ENCODE peak calls at places on chromosomes 12 and 14, in eight cellular contexts. One of them, this sample, is unnamed.

GRCh38 chr14:101827286-101827685 is 65.8 kb downstream of the PPP2R5C start:
- DNase-seq in IMR-90: no peak
- DNase-seq in cardiac fibroblast: no peak
- DNase-seq in HCT116: no peak
- DNase-seq in fibroblast of pulmonary artery: no peak
- DNase-seq in tibial artery: no peak
- DNase-seq in hepatocyte: no peak
- DNase-seq in suprapubic skin: no peak
- DNase-seq in this sample: no peak

GRCh38 chr14:35405304-35405996 is 901 bp upstream of the NFKBIA start:
- DNase-seq in tibial artery: peak
- DNase-seq in hepatocyte: peak
- DNase-seq in HCT116: no peak
- DNase-seq in suprapubic skin: no peak
- DNase-seq in fibroblast of pulmonary artery: no peak
- DNase-seq in IMR-90: no peak
- DNase-seq in cardiac fibroblast: no peak
- DNase-seq in this sample: no peak

GRCh38 chr12:50061172-50061571 is 3.8 kb downstream of the ASIC1 start:
- DNase-seq in fibroblast of pulmonary artery: peak
- DNase-seq in tibial artery: no peak
- DNase-seq in cardiac fibroblast: peak
- DNase-seq in IMR-90: no peak
- DNase-seq in hepatocyte: no peak
- DNase-seq in HCT116: no peak
- DNase-seq in suprapubic skin: no peak
- DNase-seq in this sample: no peak

GRCh38 chr12:19893514-19893913 is 454.2 kb downstream of the AEBP2 start:
- DNase-seq in cardiac fibroblast: peak
- DNase-seq in hepatocyte: peak
- DNase-seq in suprapubic skin: no peak
- DNase-seq in HCT116: peak
- DNase-seq in fibroblast of pulmonary artery: peak
- DNase-seq in IMR-90: peak
- DNase-seq in tibial artery: no peak
- DNase-seq in this sample: no peak

GRCh38 chr14:36426836-36427235 is 93.2 kb downstream of the NKX2-1 start:
- DNase-seq in HCT116: no peak
- DNase-seq in IMR-90: no peak
- DNase-seq in cardiac fibroblast: no peak
- DNase-seq in hepatocyte: no peak
- DNase-seq in fibroblast of pulmonary artery: no peak
- DNase-seq in suprapubic skin: no peak
- DNase-seq in tibial artery: no peak
- DNase-seq in this sample: no peak

GRCh38 chr14:76516884-76517283 is 140.9 kb downstream of the ESRRB start:
- DNase-seq in tibial artery: no peak
- DNase-seq in cardiac fibroblast: no peak
- DNase-seq in HCT116: no peak
- DNase-seq in fibroblast of pulmonary artery: no peak
- DNase-seq in IMR-90: no peak
- DNase-seq in hepatocyte: no peak
- DNase-seq in suprapubic skin: no peak
- DNase-seq in this sample: no peak

GRCh38 chr12:44876554-44877275 is 600 bp upstream of the NELL2 start:
- DNase-seq in IMR-90: no peak
- DNase-seq in fibroblast of pulmonary artery: peak
- DNase-seq in HCT116: no peak
- DNase-seq in suprapubic skin: no peak
- DNase-seq in tibial artery: no peak
- DNase-seq in hepatocyte: peak
- DNase-seq in cardiac fibroblast: peak
- DNase-seq in this sample: no peak

GRCh38 chr12:3040663-3041544 is 36.3 kb upstream of the TSPAN9 start:
- DNase-seq in cardiac fibroblast: no peak
- DNase-seq in IMR-90: no peak
- DNase-seq in HCT116: no peak
- DNase-seq in suprapubic skin: no peak
- DNase-seq in fibroblast of pulmonary artery: no peak
- DNase-seq in hepatocyte: no peak
- DNase-seq in tibial artery: no peak
- DNase-seq in this sample: no peak

GRCh38 chr12:578743-579449 is 84.3 kb downstream of the NINJ2 start:
- DNase-seq in hepatocyte: no peak
- DNase-seq in tibial artery: no peak
- DNase-seq in cardiac fibroblast: peak
- DNase-seq in IMR-90: no peak
- DNase-seq in HCT116: no peak
- DNase-seq in suprapubic skin: peak
- DNase-seq in fibroblast of pulmonary artery: no peak
- DNase-seq in this sample: no peak

GRCh38 chr12:18139989-18140596 is 50.1 kb upstream of the RERGL start:
- DNase-seq in HCT116: no peak
- DNase-seq in IMR-90: peak
- DNase-seq in suprapubic skin: no peak
- DNase-seq in fibroblast of pulmonary artery: peak
- DNase-seq in tibial artery: no peak
- DNase-seq in hepatocyte: peak
- DNase-seq in cardiac fibroblast: peak
- DNase-seq in this sample: no peak

GRCh38 chr12:1644523-1645438 is 15.8 kb downstream of the WNT5B start:
- DNase-seq in hepatocyte: peak
- DNase-seq in tibial artery: peak
- DNase-seq in HCT116: no peak
- DNase-seq in IMR-90: peak
- DNase-seq in fibroblast of pulmonary artery: peak
- DNase-seq in cardiac fibroblast: peak
- DNase-seq in suprapubic skin: no peak
- DNase-seq in this sample: no peak

GRCh38 chr14:104136472-104137296 is 1.7 kb upstream of the KIF26A start:
- DNase-seq in tibial artery: no peak
- DNase-seq in HCT116: no peak
- DNase-seq in hepatocyte: no peak
- DNase-seq in suprapubic skin: peak
- DNase-seq in cardiac fibroblast: no peak
- DNase-seq in IMR-90: no peak
- DNase-seq in fibroblast of pulmonary artery: no peak
- DNase-seq in this sample: no peak

GRCh38 chr12:15152864-15153263 is 68.4 kb downstream of the RERG start:
- DNase-seq in hepatocyte: peak
- DNase-seq in fibroblast of pulmonary artery: peak
- DNase-seq in suprapubic skin: no peak
- DNase-seq in HCT116: no peak
- DNase-seq in cardiac fibroblast: peak
- DNase-seq in IMR-90: peak
- DNase-seq in tibial artery: no peak
- DNase-seq in this sample: no peak

GRCh38 chr14:21822109-21822508 is 148.5 kb upstream of the OR4E1 start:
- DNase-seq in fibroblast of pulmonary artery: no peak
- DNase-seq in cardiac fibroblast: no peak
- DNase-seq in tibial artery: no peak
- DNase-seq in HCT116: no peak
- DNase-seq in IMR-90: no peak
- DNase-seq in suprapubic skin: no peak
- DNase-seq in hepatocyte: no peak
- DNase-seq in this sample: no peak

GRCh38 chr12:26205946-26206345 is 10.6 kb downstream of the SSPN start:
- DNase-seq in cardiac fibroblast: no peak
- DNase-seq in fibroblast of pulmonary artery: no peak
- DNase-seq in tibial artery: no peak
- DNase-seq in IMR-90: no peak
- DNase-seq in hepatocyte: no peak
- DNase-seq in suprapubic skin: no peak
- DNase-seq in HCT116: no peak
- DNase-seq in this sample: no peak

GRCh38 chr14:101068958-101069549 is 165.5 kb upstream of the RTL1 start:
- DNase-seq in cardiac fibroblast: no peak
- DNase-seq in fibroblast of pulmonary artery: no peak
- DNase-seq in IMR-90: no peak
- DNase-seq in suprapubic skin: peak
- DNase-seq in tibial artery: peak
- DNase-seq in hepatocyte: no peak
- DNase-seq in HCT116: no peak
- DNase-seq in this sample: no peak

GRCh38 chr12:69475237-69475984 is 5.2 kb downstream of the FRS2 start:
- DNase-seq in fibroblast of pulmonary artery: peak
- DNase-seq in cardiac fibroblast: peak
- DNase-seq in HCT116: no peak
- DNase-seq in hepatocyte: peak
- DNase-seq in suprapubic skin: no peak
- DNase-seq in IMR-90: peak
- DNase-seq in tibial artery: no peak
- DNase-seq in this sample: no peak

GRCh38 chr12:30959110-30959710 is 32.7 kb downstream of the TSPAN11 start:
- DNase-seq in hepatocyte: peak
- DNase-seq in IMR-90: no peak
- DNase-seq in cardiac fibroblast: no peak
- DNase-seq in HCT116: no peak
- DNase-seq in fibroblast of pulmonary artery: no peak
- DNase-seq in suprapubic skin: no peak
- DNase-seq in tibial artery: no peak
- DNase-seq in this sample: no peak

GRCh38 chr12:58920102-58920955 is at the start of gene LRIG3:
- DNase-seq in tibial artery: peak
- DNase-seq in hepatocyte: peak
- DNase-seq in cardiac fibroblast: peak
- DNase-seq in fibroblast of pulmonary artery: peak
- DNase-seq in HCT116: peak
- DNase-seq in suprapubic skin: peak
- DNase-seq in IMR-90: peak
- DNase-seq in this sample: no peak

GRCh38 chr12:106854723-106855122 is 80.2 kb downstream of the RIC8B start:
- DNase-seq in cardiac fibroblast: no peak
- DNase-seq in hepatocyte: no peak
- DNase-seq in fibroblast of pulmonary artery: no peak
- DNase-seq in suprapubic skin: no peak
- DNase-seq in IMR-90: no peak
- DNase-seq in tibial artery: no peak
- DNase-seq in HCT116: no peak
- DNase-seq in this sample: no peak

GRCh38 chr14:55530464-55530863 is 49.5 kb upstream of the KTN1 start:
- DNase-seq in fibroblast of pulmonary artery: no peak
- DNase-seq in cardiac fibroblast: no peak
- DNase-seq in IMR-90: no peak
- DNase-seq in hepatocyte: no peak
- DNase-seq in HCT116: no peak
- DNase-seq in suprapubic skin: no peak
- DNase-seq in tibial artery: no peak
- DNase-seq in this sample: no peak

GRCh38 chr12:92926549-92926948 is 2.5 kb downstream of the EEA1 start:
- DNase-seq in HCT116: no peak
- DNase-seq in fibroblast of pulmonary artery: no peak
- DNase-seq in hepatocyte: no peak
- DNase-seq in cardiac fibroblast: no peak
- DNase-seq in IMR-90: no peak
- DNase-seq in suprapubic skin: no peak
- DNase-seq in tibial artery: no peak
- DNase-seq in this sample: no peak
- H3K4me3 ChIP-seq in HCT116: no peak
- H3K4me3 ChIP-seq in fibroblast of pulmonary artery: peak
- H3K4me3 ChIP-seq in hepatocyte: no peak
- H3K4me3 ChIP-seq in cardiac fibroblast: peak
- H3K4me3 ChIP-seq in IMR-90: no peak
- H3K4me3 ChIP-seq in suprapubic skin: no peak
- H3K4me3 ChIP-seq in tibial artery: peak
- H3K4me3 ChIP-seq in this sample: peak

GRCh38 chr12:116713529-116713928 is 24.3 kb downstream of the SPRING1 start:
- DNase-seq in suprapubic skin: no peak
- DNase-seq in tibial artery: no peak
- DNase-seq in hepatocyte: no peak
- DNase-seq in HCT116: no peak
- DNase-seq in IMR-90: no peak
- DNase-seq in fibroblast of pulmonary artery: no peak
- DNase-seq in cardiac fibroblast: no peak
- DNase-seq in this sample: no peak

GRCh38 chr12:116707751-116708150 is 30.1 kb downstream of the SPRING1 start:
- DNase-seq in cardiac fibroblast: no peak
- DNase-seq in suprapubic skin: no peak
- DNase-seq in IMR-90: no peak
- DNase-seq in HCT116: no peak
- DNase-seq in hepatocyte: no peak
- DNase-seq in fibroblast of pulmonary artery: no peak
- DNase-seq in tibial artery: no peak
- DNase-seq in this sample: no peak

GRCh38 chr12:116710367-116710766 is 27.5 kb downstream of the SPRING1 start:
- DNase-seq in tibial artery: no peak
- DNase-seq in HCT116: no peak
- DNase-seq in cardiac fibroblast: no peak
- DNase-seq in hepatocyte: no peak
- DNase-seq in suprapubic skin: no peak
- DNase-seq in fibroblast of pulmonary artery: no peak
- DNase-seq in IMR-90: no peak
- DNase-seq in this sample: no peak

GRCh38 chr12:116712458-116713303 is 25.2 kb downstream of the SPRING1 start:
- DNase-seq in IMR-90: no peak
- DNase-seq in tibial artery: no peak
- DNase-seq in fibroblast of pulmonary artery: no peak
- DNase-seq in suprapubic skin: no peak
- DNase-seq in hepatocyte: no peak
- DNase-seq in cardiac fibroblast: no peak
- DNase-seq in HCT116: no peak
- DNase-seq in this sample: no peak

GRCh38 chr12:116708826-116709756 is 28.8 kb downstream of the SPRING1 start:
- DNase-seq in HCT116: peak
- DNase-seq in fibroblast of pulmonary artery: peak
- DNase-seq in IMR-90: peak
- DNase-seq in hepatocyte: peak
- DNase-seq in suprapubic skin: no peak
- DNase-seq in tibial artery: peak
- DNase-seq in cardiac fibroblast: peak
- DNase-seq in this sample: no peak
- H3K4me3 ChIP-seq in HCT116: no peak
- H3K4me3 ChIP-seq in fibroblast of pulmonary artery: no peak
- H3K4me3 ChIP-seq in IMR-90: no peak
- H3K4me3 ChIP-seq in hepatocyte: no peak
- H3K4me3 ChIP-seq in suprapubic skin: no peak
- H3K4me3 ChIP-seq in tibial artery: no peak
- H3K4me3 ChIP-seq in cardiac fibroblast: no peak
- H3K4me3 ChIP-seq in this sample: no peak

GRCh38 chr12:121810833-121811433 is 7.1 kb downstream of the SETD1B start:
- DNase-seq in suprapubic skin: no peak
- DNase-seq in tibial artery: no peak
- DNase-seq in HCT116: no peak
- DNase-seq in fibroblast of pulmonary artery: peak
- DNase-seq in IMR-90: no peak
- DNase-seq in hepatocyte: no peak
- DNase-seq in cardiac fibroblast: no peak
- DNase-seq in this sample: no peak
- H3K4me3 ChIP-seq in suprapubic skin: peak
- H3K4me3 ChIP-seq in tibial artery: peak
- H3K4me3 ChIP-seq in HCT116: no peak
- H3K4me3 ChIP-seq in fibroblast of pulmonary artery: peak
- H3K4me3 ChIP-seq in IMR-90: peak
- H3K4me3 ChIP-seq in hepatocyte: no peak
- H3K4me3 ChIP-seq in cardiac fibroblast: peak
- H3K4me3 ChIP-seq in this sample: peak

DNA sequence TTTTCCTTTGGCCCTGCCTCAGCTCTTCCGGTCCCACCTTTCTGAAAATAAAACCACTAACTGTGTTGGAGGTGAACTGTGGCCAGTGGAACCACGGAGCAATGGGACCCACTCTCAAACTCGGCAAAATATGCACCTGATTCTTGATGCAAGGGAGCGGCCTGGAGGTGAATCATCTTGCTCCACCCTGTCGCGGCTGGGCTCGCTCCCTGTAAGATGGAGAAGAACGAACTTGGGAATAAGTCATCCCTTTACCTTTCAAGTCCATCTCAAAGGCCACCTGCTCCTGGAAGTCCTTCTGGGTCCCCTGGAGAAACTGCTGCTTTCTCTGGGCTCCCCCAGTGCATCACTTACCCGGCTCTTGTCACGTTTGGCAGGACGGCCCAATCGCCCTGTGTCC is 309.9 kb downstream of the BCL11B start:
- DNase-seq in fibroblast of pulmonary artery: no peak
- DNase-seq in hepatocyte: no peak
- DNase-seq in tibial artery: no peak
- DNase-seq in cardiac fibroblast: no peak
- DNase-seq in IMR-90: no peak
- DNase-seq in HCT116: no peak
- DNase-seq in suprapubic skin: no peak
- DNase-seq in this sample: no peak
- H3K4me3 ChIP-seq in fibroblast of pulmonary artery: no peak
- H3K4me3 ChIP-seq in hepatocyte: no peak
- H3K4me3 ChIP-seq in tibial artery: no peak
- H3K4me3 ChIP-seq in cardiac fibroblast: no peak
- H3K4me3 ChIP-seq in IMR-90: no peak
- H3K4me3 ChIP-seq in HCT116: no peak
- H3K4me3 ChIP-seq in suprapubic skin: no peak
- H3K4me3 ChIP-seq in this sample: no peak